ENCODE peak calls at places on chromosomes 4 and X, in nine cellular contexts. One of them, this sample, is unnamed.

GRCh38 chr4:1395941-1396805 is 10.1 kb downstream of the NKX1-1 start:
- DNase-seq in hepatocyte: no peak
- DNase-seq in left lung: no peak
- DNase-seq in psoas muscle: no peak
- DNase-seq in upper lobe of right lung: peak; percentile 35
- DNase-seq in Caco-2: no peak
- DNase-seq in neural progenitor cell: no peak
- DNase-seq in lower lobe of right lung: peak; percentile 37
- DNase-seq in breast epithelium: peak; percentile 47
- DNase-seq in this sample: peak; percentile 42

GRCh38 chr4:14827111-14827510 is 175.2 kb upstream of the CPEB2 start:
- DNase-seq in hepatocyte: no peak
- DNase-seq in left lung: no peak
- DNase-seq in psoas muscle: no peak
- DNase-seq in upper lobe of right lung: no peak
- DNase-seq in Caco-2: no peak
- DNase-seq in neural progenitor cell: no peak
- DNase-seq in lower lobe of right lung: no peak
- DNase-seq in breast epithelium: no peak
- DNase-seq in this sample: no peak

GRCh38 chr4:77021614-77022089 is 54.1 kb downstream of the CCNI start:
- DNase-seq in hepatocyte: no peak
- DNase-seq in left lung: no peak
- DNase-seq in psoas muscle: no peak
- DNase-seq in upper lobe of right lung: no peak
- DNase-seq in Caco-2: no peak
- DNase-seq in neural progenitor cell: no peak
- DNase-seq in lower lobe of right lung: no peak
- DNase-seq in breast epithelium: no peak
- DNase-seq in this sample: no peak

GRCh38 chr4:142845293-142846070 is 619 bp downstream of the INPP4B start:
- DNase-seq in hepatocyte: peak; percentile 28
- DNase-seq in left lung: no peak
- DNase-seq in psoas muscle: peak; percentile 59
- DNase-seq in upper lobe of right lung: peak; percentile 59
- DNase-seq in Caco-2: no peak
- DNase-seq in neural progenitor cell: peak; percentile 55
- DNase-seq in lower lobe of right lung: peak; percentile 47
- DNase-seq in breast epithelium: no peak
- DNase-seq in this sample: no peak

GRCh38 chr4:41146196-41146595 is 68.1 kb downstream of the APBB2 start:
- DNase-seq in hepatocyte: no peak
- DNase-seq in left lung: no peak
- DNase-seq in psoas muscle: no peak
- DNase-seq in upper lobe of right lung: no peak
- DNase-seq in Caco-2: no peak
- DNase-seq in neural progenitor cell: no peak
- DNase-seq in lower lobe of right lung: no peak
- DNase-seq in breast epithelium: no peak
- DNase-seq in this sample: no peak

GRCh38 chrX:24097741-24098140 is 43.0 kb downstream of the EIF2S3 start:
- DNase-seq in hepatocyte: no peak
- DNase-seq in left lung: no peak
- DNase-seq in psoas muscle: no peak
- DNase-seq in upper lobe of right lung: no peak
- DNase-seq in Caco-2: no peak
- DNase-seq in neural progenitor cell: no peak
- DNase-seq in lower lobe of right lung: no peak
- DNase-seq in breast epithelium: no peak
- DNase-seq in this sample: no peak

GRCh38 chrX:3052864-3053263 is 11.6 kb downstream of the ARSF start:
- DNase-seq in hepatocyte: no peak
- DNase-seq in left lung: no peak
- DNase-seq in psoas muscle: no peak
- DNase-seq in upper lobe of right lung: no peak
- DNase-seq in Caco-2: no peak
- DNase-seq in neural progenitor cell: no peak
- DNase-seq in lower lobe of right lung: no peak
- DNase-seq in breast epithelium: no peak
- DNase-seq in this sample: no peak

GRCh38 chr4:3305610-3306371 is 13.0 kb downstream of the RGS12 start:
- DNase-seq in hepatocyte: no peak
- DNase-seq in left lung: no peak
- DNase-seq in psoas muscle: no peak
- DNase-seq in upper lobe of right lung: peak; percentile 49
- DNase-seq in Caco-2: no peak
- DNase-seq in neural progenitor cell: peak; percentile 45
- DNase-seq in lower lobe of right lung: peak; percentile 32
- DNase-seq in breast epithelium: peak; percentile 6
- DNase-seq in this sample: peak; percentile 71

GRCh38 chr4:180655886-180656285 is 1587.3 kb upstream of the TENM3 start:
- DNase-seq in hepatocyte: no peak
- DNase-seq in left lung: no peak
- DNase-seq in psoas muscle: no peak
- DNase-seq in upper lobe of right lung: no peak
- DNase-seq in Caco-2: no peak
- DNase-seq in neural progenitor cell: no peak
- DNase-seq in lower lobe of right lung: no peak
- DNase-seq in breast epithelium: no peak
- DNase-seq in this sample: no peak

GRCh38 chr4:106565727-106566126 is 197.1 kb upstream of the GIMD1 start:
- DNase-seq in hepatocyte: no peak
- DNase-seq in left lung: no peak
- DNase-seq in psoas muscle: no peak
- DNase-seq in upper lobe of right lung: no peak
- DNase-seq in Caco-2: no peak
- DNase-seq in neural progenitor cell: no peak
- DNase-seq in lower lobe of right lung: no peak
- DNase-seq in breast epithelium: no peak
- DNase-seq in this sample: no peak

GRCh38 chrX:928606-929005 is 283.8 kb downstream of the CRLF2 start:
- DNase-seq in hepatocyte: no peak
- DNase-seq in left lung: no peak
- DNase-seq in psoas muscle: no peak
- DNase-seq in upper lobe of right lung: no peak
- DNase-seq in Caco-2: no peak
- DNase-seq in neural progenitor cell: no peak
- DNase-seq in lower lobe of right lung: no peak
- DNase-seq in breast epithelium: no peak
- DNase-seq in this sample: no peak

GRCh38 chr4:173317003-173317402 is 17.2 kb downstream of the HMGB2 start:
- DNase-seq in hepatocyte: no peak
- DNase-seq in left lung: no peak
- DNase-seq in psoas muscle: no peak
- DNase-seq in upper lobe of right lung: no peak
- DNase-seq in Caco-2: peak; percentile 30
- DNase-seq in neural progenitor cell: peak; percentile 53
- DNase-seq in lower lobe of right lung: no peak
- DNase-seq in breast epithelium: no peak
- DNase-seq in this sample: no peak

GRCh38 chr4:8821151-8821950 is 50.3 kb downstream of the HMX1 start:
- DNase-seq in hepatocyte: no peak
- DNase-seq in left lung: peak; percentile 20
- DNase-seq in psoas muscle: peak; percentile 29
- DNase-seq in upper lobe of right lung: peak; percentile 39
- DNase-seq in Caco-2: no peak
- DNase-seq in neural progenitor cell: peak; percentile 1
- DNase-seq in lower lobe of right lung: peak; percentile 38
- DNase-seq in breast epithelium: peak; percentile 30
- DNase-seq in this sample: peak; percentile 39

GRCh38 chr4:25022741-25023140 is 8.0 kb downstream of the LGI2 start:
- DNase-seq in hepatocyte: no peak
- DNase-seq in left lung: no peak
- DNase-seq in psoas muscle: no peak
- DNase-seq in upper lobe of right lung: no peak
- DNase-seq in Caco-2: no peak
- DNase-seq in neural progenitor cell: no peak
- DNase-seq in lower lobe of right lung: no peak
- DNase-seq in breast epithelium: no peak
- DNase-seq in this sample: no peak

GRCh38 chrX:150870487-150871340 is 27.8 kb downstream of the CD99L2 start:
- DNase-seq in hepatocyte: no peak
- DNase-seq in left lung: no peak
- DNase-seq in psoas muscle: no peak
- DNase-seq in upper lobe of right lung: no peak
- DNase-seq in Caco-2: no peak
- DNase-seq in neural progenitor cell: no peak
- DNase-seq in lower lobe of right lung: no peak
- DNase-seq in breast epithelium: no peak
- DNase-seq in this sample: no peak

GRCh38 chr4:147707892-147708672 is 23.8 kb upstream of the ARHGAP10 start:
- DNase-seq in hepatocyte: peak; percentile 59
- DNase-seq in left lung: no peak
- DNase-seq in psoas muscle: no peak
- DNase-seq in upper lobe of right lung: no peak
- DNase-seq in Caco-2: peak; percentile 56
- DNase-seq in neural progenitor cell: peak; percentile 63
- DNase-seq in lower lobe of right lung: no peak
- DNase-seq in breast epithelium: no peak
- DNase-seq in this sample: no peak

GRCh38 chr4:4720671-4721070 is 138.8 kb upstream of the MSX1 start:
- DNase-seq in hepatocyte: no peak
- DNase-seq in left lung: no peak
- DNase-seq in psoas muscle: no peak
- DNase-seq in upper lobe of right lung: no peak
- DNase-seq in Caco-2: no peak
- DNase-seq in neural progenitor cell: no peak
- DNase-seq in lower lobe of right lung: no peak
- DNase-seq in breast epithelium: no peak
- DNase-seq in this sample: no peak

GRCh38 chrX:70022608-70023007 is 27.1 kb downstream of the AWAT2 start:
- DNase-seq in hepatocyte: no peak
- DNase-seq in left lung: no peak
- DNase-seq in psoas muscle: no peak
- DNase-seq in upper lobe of right lung: no peak
- DNase-seq in Caco-2: no peak
- DNase-seq in neural progenitor cell: no peak
- DNase-seq in lower lobe of right lung: no peak
- DNase-seq in breast epithelium: no peak
- DNase-seq in this sample: no peak

GRCh38 chr4:86595426-86595805 is 1.3 kb downstream of the PTPN13 start:
- DNase-seq in hepatocyte: peak; percentile 30
- DNase-seq in left lung: no peak
- DNase-seq in psoas muscle: no peak
- DNase-seq in upper lobe of right lung: no peak
- DNase-seq in Caco-2: peak; percentile 13
- DNase-seq in neural progenitor cell: peak; percentile 36
- DNase-seq in lower lobe of right lung: no peak
- DNase-seq in breast epithelium: no peak
- DNase-seq in this sample: no peak

GRCh38 chrX:69128573-69128972 is 36.7 kb downstream of the PJA1 start:
- DNase-seq in hepatocyte: no peak
- DNase-seq in left lung: no peak
- DNase-seq in psoas muscle: no peak
- DNase-seq in upper lobe of right lung: peak; percentile 65
- DNase-seq in Caco-2: no peak
- DNase-seq in neural progenitor cell: peak; percentile 60
- DNase-seq in lower lobe of right lung: peak; percentile 45
- DNase-seq in breast epithelium: no peak
- DNase-seq in this sample: no peak

GRCh38 chrX:6095469-6095868 is 133.2 kb downstream of the NLGN4X start:
- DNase-seq in hepatocyte: no peak
- DNase-seq in left lung: no peak
- DNase-seq in psoas muscle: no peak
- DNase-seq in upper lobe of right lung: no peak
- DNase-seq in Caco-2: peak; percentile 1
- DNase-seq in neural progenitor cell: peak; percentile 36
- DNase-seq in lower lobe of right lung: no peak
- DNase-seq in breast epithelium: no peak
- DNase-seq in this sample: no peak

GRCh38 chrX:27987862-27988646 is 6.8 kb upstream of the DCAF8L1 start:
- DNase-seq in hepatocyte: peak; percentile 67
- DNase-seq in left lung: no peak
- DNase-seq in psoas muscle: no peak
- DNase-seq in upper lobe of right lung: no peak
- DNase-seq in Caco-2: peak; percentile 69
- DNase-seq in neural progenitor cell: peak; percentile 13
- DNase-seq in lower lobe of right lung: no peak
- DNase-seq in breast epithelium: no peak
- DNase-seq in this sample: no peak

GRCh38 chrX:136251042-136251991 is at the start of gene MAP7D3:
- DNase-seq in hepatocyte: peak; percentile 78
- DNase-seq in left lung: peak; percentile 69
- DNase-seq in psoas muscle: peak; percentile 82
- DNase-seq in upper lobe of right lung: peak; percentile 81
- DNase-seq in Caco-2: peak; percentile 57
- DNase-seq in neural progenitor cell: peak; percentile 86
- DNase-seq in lower lobe of right lung: peak; percentile 80
- DNase-seq in breast epithelium: peak; percentile 51
- DNase-seq in this sample: no peak
- TF ChIP-seq CTCF in hepatocyte: no peak
- TF ChIP-seq CTCF in left lung: no peak
- TF ChIP-seq CTCF in psoas muscle: no peak
- TF ChIP-seq CTCF in upper lobe of right lung: no peak
- TF ChIP-seq CTCF in Caco-2: no peak
- TF ChIP-seq CTCF in neural progenitor cell: no peak
- TF ChIP-seq CTCF in lower lobe of right lung: no peak
- TF ChIP-seq CTCF in breast epithelium: no peak
- TF ChIP-seq CTCF in this sample: no peak

GRCh38 chr4:71634364-71634763 is 149.5 kb downstream of the GC start:
- DNase-seq in hepatocyte: no peak
- DNase-seq in left lung: no peak
- DNase-seq in psoas muscle: no peak
- DNase-seq in upper lobe of right lung: no peak
- DNase-seq in Caco-2: no peak
- DNase-seq in neural progenitor cell: no peak
- DNase-seq in lower lobe of right lung: no peak
- DNase-seq in breast epithelium: no peak
- DNase-seq in this sample: no peak
- H3K9me3 ChIP-seq in hepatocyte: no peaks in the 10 kb centered on the region
- H3K9me3 ChIP-seq in left lung: no peaks in the 10 kb centered on the region
- H3K9me3 ChIP-seq in psoas muscle: no peaks in the 10 kb centered on the region
- H3K9me3 ChIP-seq in upper lobe of right lung: no peaks in the 10 kb centered on the region
- H3K9me3 ChIP-seq in Caco-2: peaks cover 2% of the 10 kb centered on the region
- H3K9me3 ChIP-seq in neural progenitor cell: no peaks in the 10 kb centered on the region
- H3K9me3 ChIP-seq in lower lobe of right lung: no peaks in the 10 kb centered on the region
- H3K9me3 ChIP-seq in breast epithelium: no peaks in the 10 kb centered on the region
- H3K9me3 ChIP-seq in this sample: no peaks in the 10 kb centered on the region

DNA sequence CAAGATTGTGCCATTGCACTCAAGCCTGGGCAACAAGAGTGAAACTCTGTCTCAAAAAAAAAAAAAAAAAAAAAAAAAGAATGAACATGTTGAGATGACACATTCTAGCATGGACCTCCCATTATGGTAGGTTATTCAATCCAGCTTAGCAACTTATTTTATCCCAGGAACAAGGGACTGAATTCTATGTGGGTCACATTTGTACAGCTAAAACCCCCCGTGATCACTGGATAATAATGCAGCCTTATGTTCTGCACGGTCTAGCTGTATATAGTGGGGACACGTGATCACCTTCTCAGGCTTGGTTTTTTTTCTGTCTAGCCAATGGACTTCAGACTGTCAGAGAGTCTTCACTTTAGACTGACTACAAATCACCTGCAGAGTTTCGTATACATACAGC is 115.2 kb upstream of the FRG1 start:
- DNase-seq in hepatocyte: no peak
- DNase-seq in left lung: no peak
- DNase-seq in psoas muscle: no peak
- DNase-seq in upper lobe of right lung: no peak
- DNase-seq in Caco-2: no peak
- DNase-seq in neural progenitor cell: no peak
- DNase-seq in lower lobe of right lung: no peak
- DNase-seq in breast epithelium: no peak
- DNase-seq in this sample: no peak
- TF ChIP-seq CTCF in hepatocyte: no peak
- TF ChIP-seq CTCF in left lung: no peak
- TF ChIP-seq CTCF in psoas muscle: no peak
- TF ChIP-seq CTCF in upper lobe of right lung: no peak
- TF ChIP-seq CTCF in Caco-2: no peak
- TF ChIP-seq CTCF in neural progenitor cell: no peak
- TF ChIP-seq CTCF in lower lobe of right lung: no peak
- TF ChIP-seq CTCF in breast epithelium: no peak
- TF ChIP-seq CTCF in this sample: no peak

GRCh38 chr4:97938141-97938540 is 205.1 kb downstream of the STPG2 start:
- DNase-seq in hepatocyte: no peak
- DNase-seq in left lung: no peak
- DNase-seq in psoas muscle: no peak
- DNase-seq in upper lobe of right lung: no peak
- DNase-seq in Caco-2: no peak
- DNase-seq in neural progenitor cell: no peak
- DNase-seq in lower lobe of right lung: no peak
- DNase-seq in breast epithelium: no peak
- DNase-seq in this sample: no peak
- H3K9me3 ChIP-seq in hepatocyte: peaks cover 6% of the 10 kb centered on the region
- H3K9me3 ChIP-seq in left lung: no peaks in the 10 kb centered on the region
- H3K9me3 ChIP-seq in psoas muscle: peaks cover 8% of the 10 kb centered on the region
- H3K9me3 ChIP-seq in upper lobe of right lung: peaks cover 4% of the 10 kb centered on the region
- H3K9me3 ChIP-seq in Caco-2: no peaks in the 10 kb centered on the region
- H3K9me3 ChIP-seq in neural progenitor cell: peaks cover 6% of the 10 kb centered on the region
- H3K9me3 ChIP-seq in lower lobe of right lung: peaks cover 38% of the 10 kb centered on the region
- H3K9me3 ChIP-seq in breast epithelium: peaks cover 21% of the 10 kb centered on the region
- H3K9me3 ChIP-seq in this sample: peaks cover 18% of the 10 kb centered on the region